ENCODE peak calls at places on chromosome 16, in seven cellular contexts. H, K, F, G, E, Q and T are unnamed samples.

GRCh38 chr16:26189496-26190005 is 497.8 kb downstream of the HS3ST4 start:
- DNase-seq in Q (no peak), H (no peak), G (no peak), E (no peak), F (no peak), K (no peak), T (no peak)

GRCh38 chr16:79419148-79419547 is 181.4 kb downstream of the MAF start:
- DNase-seq in F (no peak), G (no peak), E (no peak), H (no peak), Q (no peak), K (no peak), T (no peak)

GRCh38 chr16:48611329-48612137 is 1.6 kb upstream of the N4BP1 start:
- DNase-seq in Q (no peak), H (peak; percentile 53), F (peak; percentile 26), E (no peak), K (no peak), G (peak; percentile 62), T (no peak)

GRCh38 chr16:49150341-49150740 is 131.3 kb downstream of the CBLN1 start:
- DNase-seq in Q (no peak), G (no peak), E (no peak), K (no peak), F (no peak), H (no peak), T (no peak)

GRCh38 chr16:86209202-86209601 is 301.1 kb upstream of the FOXF1 start:
- DNase-seq in Q (no peak), G (no peak), H (no peak), E (no peak), K (no peak), F (no peak), T (no peak)

GRCh38 chr16:77238593-77238992 is 39.4 kb downstream of the SYCE1L start:
- DNase-seq in K (no peak), G (no peak), Q (no peak), F (no peak), H (no peak), E (no peak), T (no peak)

GRCh38 chr16:88455610-88456355 is 2.7 kb downstream of the ZFPM1 start:
- DNase-seq in K (peak; percentile 43), E (peak; percentile 49), G (peak; percentile 49), F (peak; percentile 62), Q (no peak), H (peak; percentile 85), T (peak; percentile 92)

GRCh38 chr16:8634991-8635736 is 13.7 kb downstream of the METTL22 start:
- DNase-seq in G (no peak), K (peak; percentile 28), F (peak; percentile 64), Q (no peak), H (no peak), E (no peak), T (peak; percentile 49)

GRCh38 chr16:10946308-10946707 is 1.9 kb downstream of the CLEC16A start:
- DNase-seq in E (no peak), H (no peak), G (no peak), F (no peak), Q (no peak), K (no peak), T (no peak)

GRCh38 chr16:75758215-75758614 is 31.9 kb upstream of the CPHXL start:
- DNase-seq in E (no peak), H (no peak), F (no peak), Q (no peak), K (peak; percentile 19), G (no peak), T (no peak)

GRCh38 chr16:68370921-68371651 is 60.3 kb downstream of the PRMT7 start:
- DNase-seq in E (no peak), F (no peak), H (peak; percentile 50), G (no peak), Q (no peak), K (no peak), T (no peak)

GRCh38 chr16:10571354-10571753 is 9.0 kb downstream of the EMP2 start:
- DNase-seq in Q (no peak), G (no peak), E (no peak), F (no peak), K (no peak), H (no peak), T (no peak)

GRCh38 chr16:53901396-53901795 is 197.4 kb downstream of the FTO start:
- DNase-seq in E (no peak), G (no peak), K (no peak), Q (no peak), F (no peak), H (no peak), T (no peak)

GRCh38 chr16:89815639-89816348 is 653 bp downstream of the FANCA start:
- DNase-seq in E (no peak), Q (no peak), F (peak; percentile 38), K (no peak), G (no peak), H (peak; percentile 74), T (peak; percentile 66)

GRCh38 chr16:52450906-52451305 is 96.0 kb downstream of the TOX3 start:
- DNase-seq in F (no peak), G (no peak), K (no peak), H (no peak), E (no peak), Q (no peak), T (no peak)
- TF ChIP-seq POLR2A in F (no peak), G (no peak), K (no peak), H (no peak), E (no peak), Q (no peak), T (no peak)

GRCh38 chr16:30775131-30775380 is 11.9 kb downstream of the ZNF629 start:
- DNase-seq in H (no peak), Q (no peak), K (no peak), F (no peak), G (no peak), E (no peak), T (no peak)

GRCh38 chr16:30774367-30775130 is 12.4 kb downstream of the RNF40 start:
- DNase-seq in F (no peak), E (no peak), G (no peak), Q (no peak), H (no peak), K (no peak), T (no peak)

GRCh38 chr16:30777591-30778297 is 9.3 kb downstream of the ZNF629 start:
- DNase-seq in H (no peak), G (no peak), E (no peak), F (no peak), K (no peak), Q (no peak), T (no peak)

GRCh38 chr16:30773826-30774225 is 11.7 kb downstream of the RNF40 start:
- DNase-seq in G (no peak), H (no peak), E (no peak), F (no peak), Q (no peak), K (no peak), T (no peak)

DNA sequence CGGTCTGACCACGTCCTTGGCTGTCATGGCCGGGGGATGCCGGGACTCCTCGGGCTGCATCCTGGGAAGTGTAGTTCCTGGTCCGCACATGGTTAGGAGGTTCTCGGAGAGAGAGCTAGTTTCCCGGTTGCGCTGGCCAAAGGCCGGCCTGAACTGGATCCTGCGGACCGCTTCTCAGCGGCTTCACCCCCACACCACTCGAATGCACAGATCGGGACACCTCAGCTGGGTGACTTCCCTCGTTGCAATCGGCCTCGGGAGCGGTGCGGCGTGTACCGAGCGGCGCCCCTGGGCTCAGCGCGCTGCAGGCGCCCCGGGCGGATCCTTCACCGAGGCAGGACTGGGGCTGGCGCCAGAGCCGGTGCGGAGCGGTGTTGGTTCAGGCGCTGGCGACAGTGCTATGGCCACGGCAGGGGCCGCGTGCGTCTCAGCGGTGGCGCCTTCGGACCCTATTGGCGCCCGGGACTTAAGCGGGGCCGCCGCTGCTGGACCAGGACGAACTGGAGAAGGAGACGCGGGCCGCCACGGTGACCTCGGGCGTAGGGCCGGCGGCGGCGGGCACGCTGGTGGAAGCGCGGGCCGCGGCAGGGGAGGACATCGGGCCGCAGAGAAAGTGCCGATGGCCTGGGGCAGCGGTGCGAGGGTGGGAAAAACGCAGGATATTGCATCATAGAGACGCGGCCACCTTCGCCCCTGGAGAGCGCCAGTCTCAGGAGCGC is 11.5 kb downstream of the ZNF629 start:
- DNase-seq in E (peak; percentile 77), F (peak; percentile 88), H (peak; percentile 90), K (peak; percentile 76), G (peak; percentile 77), Q (peak; percentile 79), T (peak; percentile 81)
- TF ChIP-seq POLR2A in E (peak; percentile 88), F (peak; percentile 71), H (peak; percentile 37), K (no peak), G (no peak), Q (peak; percentile 8), T (peak; percentile 88)

DNA sequence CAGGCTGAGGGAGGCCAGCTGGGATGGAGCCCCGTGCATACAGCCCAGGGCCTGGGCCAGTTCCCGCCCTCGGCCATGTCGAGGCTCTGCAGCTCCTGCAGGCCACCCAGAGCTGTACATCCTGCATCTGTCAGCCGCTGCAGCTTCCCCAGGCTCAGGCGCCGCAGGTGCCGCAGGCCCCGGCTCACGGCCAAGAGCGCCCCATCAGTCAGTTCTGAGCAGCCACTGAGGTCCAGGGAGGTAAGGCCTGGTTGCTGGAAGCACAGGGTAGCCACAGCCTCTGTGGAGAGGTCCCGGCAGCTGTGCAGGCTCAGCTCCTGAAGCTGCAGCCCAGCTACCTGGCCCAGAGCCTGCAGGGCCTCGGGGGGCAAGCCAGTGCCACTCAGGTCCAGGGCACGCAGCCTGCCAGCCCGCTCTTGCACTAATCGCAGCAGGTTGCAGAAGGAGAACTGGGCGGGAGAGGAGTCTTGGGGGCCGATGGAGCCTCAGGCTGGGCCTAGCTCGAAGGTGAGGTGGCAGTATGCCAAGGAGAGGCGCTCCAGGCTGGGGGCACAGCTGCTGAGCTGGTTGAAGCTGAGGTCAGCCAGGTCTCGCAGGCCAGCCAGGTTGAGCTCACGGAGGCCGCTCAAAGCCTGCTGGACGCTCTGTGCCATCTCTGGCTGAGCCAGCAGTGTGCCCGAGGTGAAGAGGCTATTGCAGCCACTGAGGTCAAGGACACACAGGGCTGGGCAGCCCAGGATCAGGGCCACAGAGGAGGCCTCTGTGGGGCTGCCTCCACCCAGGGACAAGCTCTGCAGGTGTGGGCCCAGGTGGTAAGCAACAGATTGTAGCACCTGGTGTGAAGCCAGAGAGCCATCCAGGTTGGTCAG is 11.4 kb downstream of the ELMO3 start:
- DNase-seq in E (no peak), H (no peak), Q (peak; percentile 21), G (no peak), K (no peak), F (no peak), T (no peak)
- TF ChIP-seq POLR2A in E (no peak), H (no peak), Q (no peak), G (no peak), K (no peak), F (no peak), T (no peak)

GRCh38 chr16:67207116-67207856 is 8.4 kb downstream of the ELMO3 start:
- DNase-seq in K (no peak), E (no peak), Q (no peak), H (no peak), G (no peak), F (no peak), T (no peak)
- TF ChIP-seq POLR2A in K (no peak), E (no peak), Q (no peak), H (no peak), G (no peak), F (no peak), T (peak; percentile 42)

GRCh38 chr16:4972938-4973587 is 14.9 kb downstream of the SEC14L5 start:
- DNase-seq in H (no peak), Q (no peak), K (no peak), E (no peak), G (no peak), F (no peak), T (no peak)
- TF ChIP-seq POLR2A in H (no peak), Q (no peak), K (no peak), E (no peak), G (no peak), F (no peak), T (no peak)

GRCh38 chr16:27969574-27969973 is 93.9 kb downstream of the GSG1L start:
- DNase-seq in H (no peak), K (peak; percentile 21), E (no peak), Q (no peak), F (no peak), G (no peak), T (no peak)
- TF ChIP-seq POLR2A in H (no peak), K (no peak), E (no peak), Q (no peak), F (no peak), G (no peak), T (no peak)